ENCODE peak calls at places on chromosomes 3 and 15, in eight cellular contexts. One of them, this sample, is unnamed.

GRCh38 chr3:110521019-110521418 is 550.6 kb upstream of the NECTIN3 start:
- DNase-seq in GM13976: no peak
- DNase-seq in stomach: no peak
- DNase-seq in mesothelial cell of epicardium: no peak
- DNase-seq in GM23338: no peak
- DNase-seq in H9: no peak
- DNase-seq in WERI-Rb-1: no peak
- DNase-seq in heart left ventricle: no peak
- DNase-seq in this sample: no peak

GRCh38 chr3:56856686-56857577 is 55.2 kb upstream of the ARHGEF3 start:
- DNase-seq in GM13976: no peak
- DNase-seq in stomach: no peak
- DNase-seq in mesothelial cell of epicardium: no peak
- DNase-seq in GM23338: no peak
- DNase-seq in H9: no peak
- DNase-seq in WERI-Rb-1: no peak
- DNase-seq in heart left ventricle: no peak
- DNase-seq in this sample: no peak

GRCh38 chr3:17967111-17967510 is 224.7 kb upstream of the TBC1D5 start:
- DNase-seq in GM13976: no peak
- DNase-seq in stomach: no peak
- DNase-seq in mesothelial cell of epicardium: no peak
- DNase-seq in GM23338: no peak
- DNase-seq in H9: no peak
- DNase-seq in WERI-Rb-1: no peak
- DNase-seq in heart left ventricle: no peak
- DNase-seq in this sample: no peak

GRCh38 chr3:39376929-39377634 is 6.1 kb upstream of the SLC25A38 start:
- DNase-seq in GM13976: peak
- DNase-seq in stomach: no peak
- DNase-seq in mesothelial cell of epicardium: no peak
- DNase-seq in GM23338: peak
- DNase-seq in H9: no peak
- DNase-seq in WERI-Rb-1: no peak
- DNase-seq in heart left ventricle: no peak
- DNase-seq in this sample: no peak

GRCh38 chr3:197734667-197735318 is 1.9 kb downstream of the RUBCN start:
- DNase-seq in GM13976: peak
- DNase-seq in stomach: no peak
- DNase-seq in mesothelial cell of epicardium: no peak
- DNase-seq in GM23338: no peak
- DNase-seq in H9: no peak
- DNase-seq in WERI-Rb-1: no peak
- DNase-seq in heart left ventricle: no peak
- DNase-seq in this sample: peak

GRCh38 chr3:136350132-136350531 is 100.0 kb downstream of the PCCB start:
- DNase-seq in GM13976: no peak
- DNase-seq in stomach: no peak
- DNase-seq in mesothelial cell of epicardium: no peak
- DNase-seq in GM23338: no peak
- DNase-seq in H9: no peak
- DNase-seq in WERI-Rb-1: no peak
- DNase-seq in heart left ventricle: no peak
- DNase-seq in this sample: no peak

GRCh38 chr15:39934415-39935044 is 615 bp downstream of the EIF2AK4 start:
- DNase-seq in GM13976: no peak
- DNase-seq in stomach: no peak
- DNase-seq in mesothelial cell of epicardium: no peak
- DNase-seq in GM23338: no peak
- DNase-seq in H9: no peak
- DNase-seq in WERI-Rb-1: no peak
- DNase-seq in heart left ventricle: no peak
- DNase-seq in this sample: no peak

GRCh38 chr15:44711356-44712107 is at the start of gene B2M:
- DNase-seq in GM13976: peak
- DNase-seq in stomach: peak
- DNase-seq in mesothelial cell of epicardium: peak
- DNase-seq in GM23338: peak
- DNase-seq in H9: peak
- DNase-seq in WERI-Rb-1: peak
- DNase-seq in heart left ventricle: peak
- DNase-seq in this sample: peak

GRCh38 chr15:35167675-35168074 is 82.6 kb upstream of the NANOGP8 start:
- DNase-seq in GM13976: no peak
- DNase-seq in stomach: no peak
- DNase-seq in mesothelial cell of epicardium: no peak
- DNase-seq in GM23338: no peak
- DNase-seq in H9: no peak
- DNase-seq in WERI-Rb-1: peak
- DNase-seq in heart left ventricle: no peak
- DNase-seq in this sample: no peak

GRCh38 chr3:30241721-30242120 is 364.7 kb upstream of the TGFBR2 start:
- DNase-seq in GM13976: no peak
- DNase-seq in stomach: no peak
- DNase-seq in mesothelial cell of epicardium: no peak
- DNase-seq in GM23338: no peak
- DNase-seq in H9: no peak
- DNase-seq in WERI-Rb-1: no peak
- DNase-seq in heart left ventricle: no peak
- DNase-seq in this sample: no peak

GRCh38 chr15:67807141-67807540 is 18.2 kb upstream of the SKOR1 start:
- DNase-seq in GM13976: no peak
- DNase-seq in stomach: no peak
- DNase-seq in mesothelial cell of epicardium: no peak
- DNase-seq in GM23338: no peak
- DNase-seq in H9: peak
- DNase-seq in WERI-Rb-1: no peak
- DNase-seq in heart left ventricle: no peak
- DNase-seq in this sample: no peak

GRCh38 chr15:58074452-58074851 is 8.9 kb upstream of the ALDH1A2 start:
- DNase-seq in GM13976: no peak
- DNase-seq in stomach: no peak
- DNase-seq in mesothelial cell of epicardium: no peak
- DNase-seq in GM23338: peak
- DNase-seq in H9: no peak
- DNase-seq in WERI-Rb-1: no peak
- DNase-seq in heart left ventricle: no peak
- DNase-seq in this sample: no peak

GRCh38 chr15:58069008-58069407 is 3.5 kb upstream of the ALDH1A2 start:
- DNase-seq in GM13976: no peak
- DNase-seq in stomach: no peak
- DNase-seq in mesothelial cell of epicardium: no peak
- DNase-seq in GM23338: no peak
- DNase-seq in H9: no peak
- DNase-seq in WERI-Rb-1: no peak
- DNase-seq in heart left ventricle: no peak
- DNase-seq in this sample: no peak

GRCh38 chr15:58065445-58066041 is at the start of gene ALDH1A2:
- DNase-seq in GM13976: peak
- DNase-seq in stomach: no peak
- DNase-seq in mesothelial cell of epicardium: peak
- DNase-seq in GM23338: peak
- DNase-seq in H9: peak
- DNase-seq in WERI-Rb-1: peak
- DNase-seq in heart left ventricle: peak
- DNase-seq in this sample: no peak

GRCh38 chr15:58066042-58066867 is 744 bp upstream of the ALDH1A2 start:
- DNase-seq in GM13976: peak
- DNase-seq in stomach: peak
- DNase-seq in mesothelial cell of epicardium: peak
- DNase-seq in GM23338: peak
- DNase-seq in H9: peak
- DNase-seq in WERI-Rb-1: peak
- DNase-seq in heart left ventricle: peak
- DNase-seq in this sample: peak

DNA sequence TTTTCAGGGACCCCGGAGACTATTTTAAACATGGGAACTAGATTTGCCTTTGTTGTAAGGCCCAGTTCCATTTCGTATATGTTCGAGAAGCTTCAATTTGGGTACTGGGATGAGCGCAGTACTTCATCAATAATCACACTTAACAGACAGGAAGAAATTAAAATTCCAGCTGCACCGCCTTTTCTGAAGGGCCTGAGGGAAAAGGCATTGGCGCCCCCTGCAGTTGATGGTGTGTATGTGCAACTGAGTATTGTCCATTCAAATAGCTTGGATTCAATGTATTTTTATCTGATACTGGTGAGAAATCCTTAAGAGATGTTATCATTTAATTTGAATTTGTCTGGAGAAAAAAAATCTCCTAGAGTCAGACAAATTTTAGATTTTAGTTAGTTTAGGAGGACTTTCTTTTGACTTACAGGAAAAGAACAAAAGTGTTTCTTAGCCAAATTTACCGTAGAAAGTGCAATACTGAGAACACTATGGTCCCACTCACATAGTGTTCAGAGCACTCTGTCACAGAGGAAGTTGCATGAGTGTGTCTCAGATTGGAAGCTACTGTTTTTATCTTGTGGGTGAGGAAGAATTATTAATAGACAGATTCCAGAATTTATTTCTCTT is 5.4 kb upstream of the ALDH1A2 start:
- DNase-seq in GM13976: peak
- DNase-seq in stomach: peak
- DNase-seq in mesothelial cell of epicardium: peak
- DNase-seq in GM23338: peak
- DNase-seq in H9: peak
- DNase-seq in WERI-Rb-1: peak
- DNase-seq in heart left ventricle: peak
- DNase-seq in this sample: peak
- TF ChIP-seq CTCF in GM13976: peak
- TF ChIP-seq CTCF in stomach: peak
- TF ChIP-seq CTCF in mesothelial cell of epicardium: peak
- TF ChIP-seq CTCF in GM23338: peak
- TF ChIP-seq CTCF in H9: peak
- TF ChIP-seq CTCF in WERI-Rb-1: peak
- TF ChIP-seq CTCF in heart left ventricle: peak
- TF ChIP-seq CTCF in this sample: peak

GRCh38 chr3:150603888-150604319 is 783 bp downstream of the SELENOT start:
- DNase-seq in GM13976: no peak
- DNase-seq in stomach: no peak
- DNase-seq in mesothelial cell of epicardium: no peak
- DNase-seq in GM23338: peak
- DNase-seq in H9: no peak
- DNase-seq in WERI-Rb-1: peak
- DNase-seq in heart left ventricle: no peak
- DNase-seq in this sample: no peak

GRCh38 chr3:150602426-150603089 is 563 bp upstream of the SELENOT start:
- DNase-seq in GM13976: no peak
- DNase-seq in stomach: no peak
- DNase-seq in mesothelial cell of epicardium: no peak
- DNase-seq in GM23338: no peak
- DNase-seq in H9: no peak
- DNase-seq in WERI-Rb-1: no peak
- DNase-seq in heart left ventricle: no peak
- DNase-seq in this sample: no peak

GRCh38 chr3:150605998-150606641 is 3.0 kb downstream of the SELENOT start:
- DNase-seq in GM13976: no peak
- DNase-seq in stomach: no peak
- DNase-seq in mesothelial cell of epicardium: no peak
- DNase-seq in GM23338: no peak
- DNase-seq in H9: no peak
- DNase-seq in WERI-Rb-1: no peak
- DNase-seq in heart left ventricle: no peak
- DNase-seq in this sample: no peak

GRCh38 chr3:150599611-150600297 is 3.4 kb upstream of the SELENOT start:
- DNase-seq in GM13976: peak
- DNase-seq in stomach: no peak
- DNase-seq in mesothelial cell of epicardium: no peak
- DNase-seq in GM23338: peak
- DNase-seq in H9: peak
- DNase-seq in WERI-Rb-1: no peak
- DNase-seq in heart left ventricle: no peak
- DNase-seq in this sample: no peak

DNA sequence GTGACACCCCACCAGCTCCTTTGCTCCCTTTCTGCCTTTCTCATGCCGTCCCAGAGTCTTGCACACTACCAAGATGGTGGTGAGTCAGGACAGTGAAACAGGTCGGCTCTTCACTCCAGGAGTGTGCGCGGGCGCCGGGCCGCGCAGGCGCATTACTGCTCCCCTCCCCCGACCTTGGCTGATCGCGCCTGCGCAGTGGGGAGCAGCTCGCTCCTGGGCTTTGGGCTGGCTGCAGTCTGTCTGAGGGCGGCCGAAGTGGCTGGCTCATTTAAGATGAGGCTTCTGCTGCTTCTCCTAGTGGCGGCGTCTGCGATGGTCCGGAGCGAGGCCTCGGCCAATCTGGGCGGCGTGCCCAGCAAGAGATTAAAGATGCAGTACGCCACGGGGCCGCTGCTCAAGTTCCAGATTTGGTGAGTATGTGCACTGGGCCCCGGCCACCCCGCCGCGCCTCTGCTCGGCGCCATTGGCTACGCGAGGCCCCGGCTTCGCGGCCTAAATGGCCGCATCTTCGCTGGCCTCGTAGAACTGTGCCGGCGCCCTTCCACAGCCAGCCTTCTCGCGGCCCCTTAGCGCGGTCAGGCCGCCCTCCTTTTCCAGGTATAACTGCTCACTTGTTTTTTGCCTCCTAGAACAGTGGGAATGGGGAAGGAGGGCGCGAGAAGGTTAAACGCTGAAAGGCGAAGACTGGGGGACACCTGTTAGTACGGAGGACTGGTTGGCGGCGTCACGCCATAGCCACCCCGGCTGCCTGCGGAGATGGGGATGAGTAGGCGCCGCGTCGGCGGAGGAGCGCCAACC is at the start of gene SELENOT:
- DNase-seq in GM13976: peak
- DNase-seq in stomach: peak
- DNase-seq in mesothelial cell of epicardium: peak
- DNase-seq in GM23338: peak
- DNase-seq in H9: peak
- DNase-seq in WERI-Rb-1: peak
- DNase-seq in heart left ventricle: peak
- DNase-seq in this sample: peak
- TF ChIP-seq CTCF in GM13976: no peak
- TF ChIP-seq CTCF in stomach: peak
- TF ChIP-seq CTCF in mesothelial cell of epicardium: no peak
- TF ChIP-seq CTCF in GM23338: no peak
- TF ChIP-seq CTCF in H9: peak
- TF ChIP-seq CTCF in WERI-Rb-1: no peak
- TF ChIP-seq CTCF in heart left ventricle: peak
- TF ChIP-seq CTCF in this sample: peak

GRCh38 chr3:103295974-103296570 is 861.3 kb downstream of the ZPLD1 start:
- DNase-seq in GM13976: peak
- DNase-seq in stomach: no peak
- DNase-seq in mesothelial cell of epicardium: no peak
- DNase-seq in GM23338: peak
- DNase-seq in H9: no peak
- DNase-seq in WERI-Rb-1: no peak
- DNase-seq in heart left ventricle: no peak
- DNase-seq in this sample: peak
- TF ChIP-seq CTCF in GM13976: no peak
- TF ChIP-seq CTCF in stomach: no peak
- TF ChIP-seq CTCF in mesothelial cell of epicardium: no peak
- TF ChIP-seq CTCF in GM23338: peak
- TF ChIP-seq CTCF in H9: peak
- TF ChIP-seq CTCF in WERI-Rb-1: peak
- TF ChIP-seq CTCF in heart left ventricle: peak
- TF ChIP-seq CTCF in this sample: peak

DNA sequence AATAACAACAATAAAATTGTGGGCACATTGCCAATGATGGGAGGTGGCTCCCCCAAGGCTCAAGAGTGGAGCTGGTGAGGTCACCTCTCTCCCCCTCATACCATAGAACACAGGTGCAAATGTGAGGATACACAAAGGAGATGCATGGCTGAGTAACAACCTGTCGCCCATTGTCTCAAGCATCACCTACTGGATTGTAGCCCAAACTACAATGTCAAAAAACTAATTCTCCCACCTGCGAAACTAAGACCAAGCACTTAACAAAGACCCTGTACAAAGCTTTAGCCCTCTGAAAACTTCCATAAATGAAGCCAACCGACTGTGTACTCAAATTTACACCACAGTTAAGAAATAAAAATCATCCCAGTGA is 50.4 kb upstream of the IGSF11 start:
- DNase-seq in GM13976: no peak
- DNase-seq in stomach: no peak
- DNase-seq in mesothelial cell of epicardium: no peak
- DNase-seq in GM23338: peak
- DNase-seq in H9: peak
- DNase-seq in WERI-Rb-1: no peak
- DNase-seq in heart left ventricle: no peak
- DNase-seq in this sample: no peak
- TF ChIP-seq CTCF in GM13976: no peak
- TF ChIP-seq CTCF in stomach: no peak
- TF ChIP-seq CTCF in mesothelial cell of epicardium: no peak
- TF ChIP-seq CTCF in GM23338: peak
- TF ChIP-seq CTCF in H9: peak
- TF ChIP-seq CTCF in WERI-Rb-1: no peak
- TF ChIP-seq CTCF in heart left ventricle: no peak
- TF ChIP-seq CTCF in this sample: no peak

This sample was measured in GM13977.